ENCODE peak calls at places on chromosomes 13 and 19, in four cellular contexts. K is transverse colon, H is aorta, C is endothelial cell of umbilical vein. V is an unnamed sample.

GRCh38 chr13:40109324-40109958 is 454.0 kb downstream of the COG6 start:
- DNase-seq in K (no peak), H (no peak), C (no peak), V (no peak)

GRCh38 chr13:41973247-41973741 is 12.4 kb upstream of the VWA8 start:
- DNase-seq in K (no peak), H (no peak), C (no peak), V (no peak)

GRCh38 chr13:72163671-72164070 is 296.7 kb upstream of the DACH1 start:
- DNase-seq in H (no peak), K (no peak), C (no peak), V (no peak)

GRCh38 chr19:21910318-21910717 is 74.3 kb upstream of the ZNF43 start:
- DNase-seq in C (no peak), H (no peak), K (no peak), V (no peak)

GRCh38 chr13:67023088-67023893 is 206.8 kb downstream of the PCDH9 start:
- DNase-seq in C (peak; percentile 31), K (no peak), H (no peak), V (no peak)

GRCh38 chr13:44147222-44147621 is 226.4 kb upstream of the SERP2 start:
- DNase-seq in H (no peak), C (no peak), K (no peak), V (no peak)

GRCh38 chr19:42343344-42344110 is 18.1 kb downstream of the MEGF8 start:
- DNase-seq in H (no peak), K (no peak), C (no peak), V (no peak)

GRCh38 chr13:21360463-21360862 is 98.6 kb downstream of the ZDHHC20 start:
- DNase-seq in K (no peak), H (no peak), C (no peak), V (no peak)

GRCh38 chr13:33480561-33480960 is 195.0 kb upstream of the STARD13 start:
- DNase-seq in K (no peak), H (no peak), C (no peak), V (no peak)

GRCh38 chr19:6011794-6012193 is 33.9 kb upstream of the RANBP3 start:
- DNase-seq in C (no peak), K (no peak), H (no peak), V (no peak)

GRCh38 chr13:102289606-102290005 is 112.2 kb downstream of the FGF14 start:
- DNase-seq in K (no peak), C (no peak), H (no peak), V (no peak)

GRCh38 chr19:40713939-40714338 is 2.7 kb downstream of the COQ8B start:
- DNase-seq in H (no peak), C (no peak), K (no peak), V (no peak)

GRCh38 chr19:46911456-46911855 is 50.7 kb downstream of the ARHGAP35 start:
- DNase-seq in C (no peak), H (no peak), K (no peak), V (no peak)

GRCh38 chr19:46713781-46714522 is 3.0 kb downstream of the PRKD2 start:
- DNase-seq in H (peak; percentile 94), K (peak; percentile 95), C (peak; percentile 85), V (peak; percentile 87)

GRCh38 chr13:106532111-106532929 is 3.1 kb downstream of the EFNB2 start:
- DNase-seq in K (no peak), H (no peak), C (peak; percentile 65), V (no peak)

GRCh38 chr13:75010941-75011340 is 471.0 kb downstream of the TBC1D4 start:
- DNase-seq in H (no peak), K (no peak), C (no peak), V (no peak)

GRCh38 chr19:46173886-46174475 is 25.9 kb downstream of the IGFL2 start:
- DNase-seq in K (no peak), H (no peak), C (no peak), V (no peak)

GRCh38 chr13:111031531-111031961 is 83.6 kb upstream of the ARHGEF7 start:
- DNase-seq in C (no peak), H (no peak), K (peak; percentile 17), V (no peak)

GRCh38 chr13:51858433-51859247 is 3.1 kb upstream of the CCDC70 start:
- DNase-seq in C (no peak), H (no peak), K (no peak), V (no peak)

GRCh38 chr13:99190147-99190985 is 10.3 kb upstream of the UBAC2 start:
- DNase-seq in C (no peak), K (no peak), H (no peak), V (no peak)

GRCh38 chr13:36764957-36765356 is 54.1 kb upstream of the RFXAP start:
- DNase-seq in K (no peak), H (no peak), C (no peak), V (no peak)

GRCh38 chr19:32875428-32875827 is 5.9 kb upstream of the SLC7A9 start:
- DNase-seq in C (no peak), K (no peak), H (no peak), V (no peak)

GRCh38 chr13:85137516-85137915 is 661.7 kb downstream of the SLITRK6 start:
- DNase-seq in K (no peak), H (no peak), C (no peak), V (no peak)

GRCh38 chr13:40388617-40389016 is 277.8 kb downstream of the FOXO1 start:
- DNase-seq in H (no peak), K (peak; percentile 64), C (no peak), V (peak; percentile 85)

GRCh38 chr19:58054792-58055482 is 4.1 kb upstream of the ZNF135 start:
- DNase-seq in H (no peak), C (no peak), K (peak; percentile 14), V (no peak)

GRCh38 chr19:33832633-33833032 is 36.0 kb downstream of the KCTD15 start:
- DNase-seq in H (no peak), K (no peak), C (no peak), V (no peak)

GRCh38 chr13:44333950-44334675 is 39.5 kb upstream of the SERP2 start:
- DNase-seq in K (no peak), C (no peak), H (no peak), V (no peak)

GRCh38 chr13:50452028-50452427 is 391.5 kb downstream of the DLEU7 start:
- DNase-seq in H (no peak), C (no peak), K (no peak), V (no peak)

GRCh38 chr13:69856331-69856730 is 251.3 kb upstream of the ATXN8OS start:
- DNase-seq in K (no peak), H (no peak), C (peak; percentile 35), V (no peak)

GRCh38 chr13:108044929-108045328 is 170.4 kb downstream of the LIG4 start:
- DNase-seq in H (no peak), K (no peak), C (no peak), V (no peak)

GRCh38 chr19:531753-532571 is at the start of gene CDC34:
- DNase-seq in K (peak; percentile 26), H (peak; percentile 79), C (peak; percentile 21), V (no peak)

GRCh38 chr13:109160887-109161669 is 531.7 kb downstream of the MYO16 start:
- DNase-seq in K (no peak), C (no peak), H (no peak), V (no peak)

GRCh38 chr19:40740747-40741146 is 9.5 kb downstream of the ACTMAP start:
- DNase-seq in H (no peak), C (no peak), K (no peak), V (no peak)

GRCh38 chr19:42021185-42021584 is 27.2 kb upstream of the ATP1A3 start:
- DNase-seq in H (no peak), K (no peak), C (no peak), V (no peak)

GRCh38 chr19:50365434-50366306 is at the start of gene NAPSA:
- DNase-seq in K (no peak), H (no peak), C (no peak), V (no peak)

GRCh38 chr13:102978168-102978567 is 88.0 kb downstream of the SLC10A2 start:
- DNase-seq in H (no peak), K (no peak), C (no peak), V (no peak)

GRCh38 chr19:46784262-46785053 is 3.9 kb downstream of the SLC1A5 start:
- DNase-seq in K (peak; percentile 89), C (peak; percentile 74), H (peak; percentile 81), V (no peak)

DNA sequence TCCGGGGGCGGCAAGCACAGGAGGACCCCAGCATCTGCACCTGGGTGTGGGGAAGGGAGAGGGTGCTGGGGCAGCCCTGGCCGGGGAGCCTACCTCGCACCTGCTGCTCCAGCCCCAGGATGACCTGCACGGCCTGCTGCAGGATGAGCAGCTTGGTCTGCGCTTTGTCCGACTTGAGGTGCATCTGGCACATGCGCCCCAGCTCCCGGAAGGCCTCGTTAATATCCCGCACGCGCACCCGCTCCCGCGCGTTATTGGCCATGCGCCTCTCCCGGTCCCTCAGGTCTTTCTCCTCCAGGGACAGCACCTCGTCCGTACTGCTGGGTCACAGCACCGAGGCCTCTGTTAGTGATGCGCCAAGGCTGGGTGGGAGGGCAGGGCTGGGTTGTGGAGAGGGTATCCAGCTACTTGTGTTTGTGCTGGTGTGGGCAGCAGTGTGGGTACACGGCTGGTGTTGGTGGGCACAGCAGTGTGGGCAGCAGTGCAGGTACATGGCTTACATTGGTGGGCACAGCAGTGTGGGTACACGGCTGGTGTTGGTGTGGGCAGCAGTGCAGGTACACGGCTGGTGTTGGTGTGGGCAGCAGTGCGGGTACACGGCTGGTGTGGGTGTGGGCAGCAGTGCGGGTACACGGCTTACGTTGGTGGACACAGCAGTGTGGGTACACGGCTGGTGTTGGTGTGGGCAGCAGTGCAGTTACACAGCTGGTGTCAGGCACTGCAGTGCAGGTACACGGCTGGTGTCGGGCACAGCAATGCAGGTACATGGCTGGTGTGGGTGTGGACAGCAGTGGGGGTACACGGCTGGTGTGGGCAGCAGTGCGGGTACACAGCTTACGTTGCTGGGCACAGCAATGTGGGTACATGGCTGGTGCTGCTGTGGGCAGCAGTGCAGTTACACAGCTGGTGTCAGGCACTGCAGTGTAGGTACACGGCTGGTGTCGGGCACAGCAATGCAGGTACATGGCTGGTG is 7.1 kb upstream of the UQCR11 start:
- DNase-seq in H (no peak), C (no peak), K (no peak), V (no peak)
- H3K36me3 ChIP-seq in H (peaks cover 8% of the 10 kb centered on the region), C (peaks cover 13% of the 10 kb centered on the region), K (no peaks in the 10 kb centered on the region), V (peaks cover 17% of the 10 kb centered on the region)

GRCh38 chr19:14718522-14719113 is 28.8 kb downstream of the ZNF333 start:
- DNase-seq in C (no peak), H (no peak), K (no peak), V (no peak)
- H3K36me3 ChIP-seq in C (peaks cover 12% of the 10 kb centered on the region), H (peaks cover 36% of the 10 kb centered on the region), K (peaks cover 6% of the 10 kb centered on the region), V (peaks cover 43% of the 10 kb centered on the region)

DNA sequence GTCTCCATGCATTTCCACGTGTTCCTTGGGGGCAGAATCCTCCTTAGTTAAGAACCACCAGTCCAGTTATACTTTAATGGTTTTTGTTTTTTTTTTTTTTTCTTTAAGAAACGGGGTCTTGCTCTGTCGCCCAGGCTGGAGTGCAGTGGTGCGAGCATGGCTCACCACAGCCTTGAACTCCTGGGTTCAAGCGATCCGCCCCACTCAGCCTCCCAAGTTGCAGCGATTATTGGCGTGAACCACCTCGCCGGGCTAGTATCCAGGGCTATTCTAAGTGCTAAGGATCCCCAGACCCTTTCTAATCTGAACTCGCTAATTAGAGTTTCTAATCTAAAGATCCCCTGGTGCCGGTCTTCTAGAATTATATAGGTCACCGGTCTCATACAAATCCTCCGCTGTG is 9.6 kb downstream of the ABHD8 start:
- DNase-seq in H (no peak), K (no peak), C (no peak), V (no peak)
- H3K36me3 ChIP-seq in H (no peaks in the 10 kb centered on the region), K (no peaks in the 10 kb centered on the region), C (no peaks in the 10 kb centered on the region), V (no peaks in the 10 kb centered on the region)

GRCh38 chr19:19528721-19529490 is at the start of gene YJEFN3:
- DNase-seq in C (no peak), H (no peak), K (no peak), V (no peak)
- H3K36me3 ChIP-seq in C (no peaks in the 10 kb centered on the region), H (no peaks in the 10 kb centered on the region), K (no peaks in the 10 kb centered on the region), V (no peaks in the 10 kb centered on the region)

V was measured in CD8-positive, alpha-beta T cell.